ENCODE peak calls at places on chromosomes 5 and 9, in six cellular contexts. A is body of pancreas, R is PC-9, H is foreskin keratinocyte, F is IMR-90, S is left ventricle myocardium inferior. B is an unnamed sample.

GRCh38 chr5:3181641-3182040 is 414.0 kb upstream of the IRX1 start:
- DNase-seq in A (no peak), R (no peak), H (no peak), F (no peak), S (no peak), B (no peak)

GRCh38 chr9:135561391-135562234 is at the start of gene PAEP:
- DNase-seq in A (no peak), R (no peak), H (no peak), F (no peak), S (no peak), B (no peak)

GRCh38 chr5:177369050-177369912 is 11.6 kb downstream of the RGS14 start:
- DNase-seq in A (peak; percentile 55), R (no peak), H (peak; percentile 25), F (no peak), S (no peak), B (no peak)

GRCh38 chr9:136143215-136144001 is 24.7 kb upstream of the TMEM250 start:
- DNase-seq in A (no peak), R (no peak), H (no peak), F (peak; percentile 9), S (no peak), B (no peak)

GRCh38 chr9:116152390-116152789 is 1.2 kb upstream of the PAPPA start:
- DNase-seq in A (no peak), R (no peak), H (no peak), F (peak; percentile 70), S (no peak), B (no peak)

GRCh38 chr5:89060768-89061167 is 177.8 kb upstream of the MEF2C start:
- DNase-seq in A (no peak), R (no peak), H (no peak), F (no peak), S (no peak), B (no peak)

GRCh38 chr5:126479810-126480209 is 56.6 kb downstream of the GRAMD2B start:
- DNase-seq in A (no peak), R (no peak), H (no peak), F (no peak), S (no peak), B (no peak)

GRCh38 chr5:138276402-138277054 is 2.1 kb upstream of the GFRA3 start:
- DNase-seq in A (peak; percentile 13), R (no peak), H (no peak), F (no peak), S (no peak), B (no peak)

GRCh38 chr9:124709291-124709690 is 61.8 kb downstream of the NR6A1 start:
- DNase-seq in A (no peak), R (no peak), H (no peak), F (no peak), S (no peak), B (no peak)
- H3K27ac ChIP-seq in A (no peak overlapping the region), R (peak overlapping the region; percentile 57), H (no peak overlapping the region), F (no peak overlapping the region), S (no peak overlapping the region), B (no peak overlapping the region)

GRCh38 chr5:39639618-39640078 is 214.9 kb upstream of the DAB2 start:
- DNase-seq in A (no peak), R (peak; percentile 42), H (peak; percentile 80), F (peak; percentile 19), S (no peak), B (no peak)
- H3K27ac ChIP-seq in A (no peak overlapping the region), R (peak overlapping the region; percentile 52), H (peak overlapping the region; percentile 2), F (no peak overlapping the region), S (no peak overlapping the region), B (peak overlapping the region; percentile 59)

GRCh38 chr5:146203872-146204192 is 427 bp downstream of the RBM27 start:
- DNase-seq in A (no peak), R (no peak), H (no peak), F (no peak), S (no peak), B (no peak)

GRCh38 chr5:146213210-146213838 is 9.9 kb downstream of the RBM27 start:
- DNase-seq in A (peak; percentile 6), R (no peak), H (peak; percentile 12), F (peak; percentile 4), S (no peak), B (no peak)

GRCh38 chr5:146206257-146206656 is 2.9 kb downstream of the RBM27 start:
- DNase-seq in A (no peak), R (no peak), H (no peak), F (no peak), S (no peak), B (no peak)

GRCh38 chr5:146205499-146206202 is 2.2 kb downstream of the RBM27 start:
- DNase-seq in A (no peak), R (no peak), H (no peak), F (no peak), S (no peak), B (no peak)

DNA sequence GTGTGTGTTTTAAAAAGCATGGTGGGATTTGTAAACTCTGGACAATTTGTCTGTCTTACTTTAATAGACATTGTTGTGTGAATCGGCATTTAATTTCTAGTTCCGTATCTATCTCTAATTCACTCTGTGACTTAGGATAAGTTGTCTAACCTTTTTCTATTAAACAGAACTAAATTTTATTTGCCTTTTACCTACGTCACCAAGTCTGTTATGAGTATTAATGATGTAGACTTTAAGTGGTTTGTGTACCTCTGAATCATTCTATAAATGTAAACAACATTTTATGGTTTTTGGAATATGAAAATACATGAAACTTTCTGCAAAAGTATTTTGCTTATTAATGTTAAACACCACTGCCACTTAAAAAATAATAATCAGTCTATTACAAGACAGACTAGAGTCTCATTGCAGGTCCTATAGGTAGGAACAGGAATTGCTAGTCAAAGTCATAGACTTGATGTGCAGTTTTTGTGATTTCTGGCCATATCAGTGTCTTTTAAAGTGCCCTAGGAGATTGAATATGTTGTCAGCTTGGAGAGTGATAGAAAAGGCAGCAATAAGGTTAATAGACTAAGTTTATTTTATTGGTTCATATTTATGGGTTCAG is 5.6 kb downstream of the RBM27 start:
- DNase-seq in A (no peak), R (no peak), H (no peak), F (peak; percentile 6), S (no peak), B (no peak)
- H3K27ac ChIP-seq in A (no peak overlapping the region), R (no peak overlapping the region), H (no peak overlapping the region), F (no peak overlapping the region), S (no peak overlapping the region), B (no peak overlapping the region)

DNA sequence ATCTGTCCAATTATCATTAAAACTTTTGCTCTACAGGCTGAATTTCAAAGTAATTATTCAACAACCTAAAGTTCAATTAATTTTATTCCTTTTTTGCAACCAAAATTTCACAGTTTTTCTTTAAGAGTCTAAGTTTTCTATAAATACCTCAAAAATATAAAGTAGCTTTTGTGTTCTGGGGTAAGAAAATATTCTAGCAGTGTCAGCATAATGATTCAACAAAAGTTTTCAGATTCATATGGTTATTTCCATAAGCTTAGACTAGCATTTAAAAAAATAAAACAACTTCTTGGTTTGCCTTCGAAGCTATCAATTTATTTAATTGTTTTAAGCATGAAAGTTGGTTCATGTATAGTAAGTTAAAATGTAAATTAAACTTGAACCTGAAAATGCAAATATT is 1962.3 kb upstream of the CDH6 start:
- DNase-seq in A (no peak), R (no peak), H (no peak), F (no peak), S (no peak), B (no peak)
- H3K27ac ChIP-seq in A (no peak overlapping the region), R (no peak overlapping the region), H (no peak overlapping the region), F (no peak overlapping the region), S (no peak overlapping the region), B (no peak overlapping the region)

DNA sequence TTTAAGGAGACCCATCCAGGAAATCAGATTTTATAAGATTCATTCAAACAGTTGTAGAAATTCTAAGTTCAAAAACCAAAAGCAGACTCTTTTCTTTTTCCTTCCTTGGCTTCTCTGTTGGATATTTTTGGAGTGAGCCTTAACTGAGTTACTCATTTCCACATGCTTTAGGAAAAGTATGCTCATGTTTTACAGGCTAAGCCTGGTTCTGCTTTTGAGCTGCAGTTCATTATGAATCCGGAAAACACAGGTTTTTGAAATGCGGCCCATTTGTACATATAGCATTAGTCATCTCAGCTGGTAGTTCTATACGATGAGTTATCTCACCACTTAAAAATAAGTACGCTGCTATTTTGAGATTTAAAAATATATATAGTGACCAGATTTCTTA is 156.6 kb upstream of the DMRT1 start:
- DNase-seq in A (no peak), R (no peak), H (peak; percentile 93), F (peak; percentile 88), S (no peak), B (peak; percentile 37)
- H3K27ac ChIP-seq in A (peak overlapping the region; percentile 96), R (no peak overlapping the region), H (peak overlapping the region; percentile 87), F (no peak overlapping the region), S (peak overlapping the region; percentile 58), B (peak overlapping the region; percentile 99)

GRCh38 chr5:424259-425110 is 18.5 kb upstream of the EXOC3 start:
- DNase-seq in A (no peak), R (no peak), H (no peak), F (peak; percentile 31), S (no peak), B (no peak)
- H3K27ac ChIP-seq in A (no peak overlapping the region), R (no peak overlapping the region), H (no peak overlapping the region), F (peak overlapping the region; percentile 33), S (no peak overlapping the region), B (no peak overlapping the region)

GRCh38 chr9:89999176-89999533 is 394.3 kb downstream of the GADD45G start:
- DNase-seq in A (peak; percentile 92), R (peak; percentile 45), H (peak; percentile 53), F (no peak), S (no peak), B (no peak)
- H3K27ac ChIP-seq in A (peak overlapping the region; percentile 95), R (no peak overlapping the region), H (no peak overlapping the region), F (no peak overlapping the region), S (peak overlapping the region; percentile 93), B (no peak overlapping the region)

DNA sequence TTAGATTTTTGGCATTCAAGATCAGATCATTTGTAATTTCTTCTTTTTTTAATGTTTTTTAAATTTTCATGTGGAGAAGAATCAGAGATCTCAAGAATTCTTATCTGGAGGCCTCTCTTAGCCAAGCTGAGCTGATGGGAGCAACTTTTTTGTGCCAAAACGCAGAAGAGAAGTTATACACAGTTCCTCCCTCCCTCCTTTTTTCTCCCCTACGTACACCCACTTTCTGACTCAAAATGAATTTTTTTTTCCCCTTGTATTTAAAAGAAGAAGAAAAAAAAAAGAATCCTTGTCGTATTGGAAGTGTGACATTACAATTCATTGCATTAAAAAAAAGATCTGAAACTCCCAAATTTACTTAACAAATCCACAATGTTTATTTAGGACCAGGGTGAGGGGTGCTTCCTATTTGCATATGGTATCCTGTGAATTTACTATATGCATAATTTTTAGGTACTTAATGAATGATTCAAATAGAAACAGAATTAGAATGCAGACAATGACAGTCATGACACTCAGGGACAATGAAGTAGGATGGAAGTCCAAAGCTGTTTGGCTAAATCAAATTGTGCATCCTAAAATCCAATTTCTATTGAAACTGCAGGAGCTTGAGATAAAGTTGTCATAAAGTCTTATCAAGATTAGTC is 54.4 kb downstream of the EBF1 start:
- DNase-seq in A (no peak), R (no peak), H (no peak), F (no peak), S (no peak), B (no peak)
- H3K27ac ChIP-seq in A (no peak overlapping the region), R (no peak overlapping the region), H (no peak overlapping the region), F (no peak overlapping the region), S (peak overlapping the region; percentile 7), B (no peak overlapping the region)

DNA sequence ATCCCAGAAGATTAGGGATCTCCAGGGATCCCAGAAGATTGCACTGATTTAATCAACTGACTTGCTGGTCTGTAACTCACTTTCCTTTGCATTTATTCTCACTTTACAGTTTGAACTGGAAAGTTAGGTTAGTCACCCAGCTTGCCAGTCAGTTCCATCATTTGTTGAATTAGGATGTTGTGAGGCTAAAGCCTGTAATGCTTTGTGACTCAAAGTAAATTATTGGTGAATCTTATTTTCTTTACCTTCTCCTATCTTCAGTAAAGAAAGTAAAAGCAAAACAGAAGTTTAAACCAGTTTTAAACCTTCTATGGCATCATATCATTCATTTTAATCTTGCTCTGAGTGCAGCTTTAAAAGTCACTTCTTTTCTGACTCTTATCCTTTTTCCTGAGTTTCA is 85.8 kb downstream of the SLC44A1 start:
- DNase-seq in A (no peak), R (no peak), H (no peak), F (peak; percentile 40), S (no peak), B (peak; percentile 8)
- H3K27ac ChIP-seq in A (no peak overlapping the region), R (no peak overlapping the region), H (no peak overlapping the region), F (no peak overlapping the region), S (no peak overlapping the region), B (no peak overlapping the region)

GRCh38 chr9:627571-627970 is 213.9 kb upstream of the DMRT1 start:
- DNase-seq in A (no peak), R (no peak), H (no peak), F (peak; percentile 22), S (no peak), B (no peak)
- H3K27ac ChIP-seq in A (no peak overlapping the region), R (no peak overlapping the region), H (no peak overlapping the region), F (no peak overlapping the region), S (peak overlapping the region; percentile 56), B (no peak overlapping the region)